ENCODE peak calls at places on chromosomes 13 and 19, in nine cellular contexts. J is A549, T is esophagus squamous epithelium, I is ovary, Z is spleen, M is adrenal gland, W is Peyer's patch, N is heart left ventricle, C is testis. F is an unnamed sample.

GRCh38 chr13:110128546-110128945 is 178.4 kb downstream of the COL4A1 start:
- DNase-seq in J (no peak), T (no peak), I (no peak), Z (no peak), M (no peak), W (no peak), N (no peak), C (no peak), F (no peak)

GRCh38 chr19:17829855-17830566 is 8.7 kb upstream of the INSL3 start:
- DNase-seq in J (peak; percentile 82), T (no peak), I (peak; percentile 90), Z (no peak), M (no peak), W (no peak), N (no peak), C (peak; percentile 61), F (no peak)

GRCh38 chr19:11504502-11505031 is 1.1 kb downstream of the ZNF653 start:
- DNase-seq in J (no peak), T (no peak), I (no peak), Z (no peak), M (no peak), W (no peak), N (no peak), C (no peak), F (no peak)

GRCh38 chr13:60164490-60164889 is 762 bp upstream of the DIAPH3 start:
- DNase-seq in J (no peak), T (no peak), I (no peak), Z (no peak), M (no peak), W (no peak), N (no peak), C (no peak), F (no peak)

GRCh38 chr19:18490719-18491118 is 31.2 kb downstream of the ELL start:
- DNase-seq in J (no peak), T (no peak), I (no peak), Z (no peak), M (no peak), W (no peak), N (no peak), C (no peak), F (no peak)

GRCh38 chr19:18424890-18425514 is 5.8 kb downstream of the SSBP4 start:
- DNase-seq in J (no peak), T (no peak), I (peak; percentile 39), Z (no peak), M (no peak), W (no peak), N (no peak), C (no peak), F (no peak)

GRCh38 chr19:6221220-6221877 is 58.4 kb downstream of the MLLT1 start:
- DNase-seq in J (no peak), T (no peak), I (peak; percentile 57), Z (peak; percentile 71), M (no peak), W (no peak), N (peak; percentile 6), C (no peak), F (no peak)

GRCh38 chr13:49218493-49219051 is 1.6 kb upstream of the MLNR start:
- DNase-seq in J (no peak), T (no peak), I (no peak), Z (no peak), M (no peak), W (no peak), N (no peak), C (no peak), F (no peak)

GRCh38 chr19:24029941-24030636 is 56.9 kb upstream of the ZNF254 start:
- DNase-seq in J (no peak), T (no peak), I (no peak), Z (peak; percentile 56), M (no peak), W (no peak), N (no peak), C (no peak), F (no peak)

GRCh38 chr13:41040584-41041334 is 20.6 kb upstream of the WBP4 start:
- DNase-seq in J (no peak), T (no peak), I (no peak), Z (no peak), M (no peak), W (no peak), N (no peak), C (no peak), F (no peak)

GRCh38 chr13:80342541-80343371 is 1.8 kb upstream of the SPRY2 start:
- DNase-seq in J (peak; percentile 72), T (no peak), I (peak; percentile 79), Z (peak; percentile 97), M (peak; percentile 90), W (peak; percentile 52), N (peak; percentile 85), C (peak; percentile 87), F (peak; percentile 85)

GRCh38 chr13:39602277-39602613 is 748 bp downstream of the LHFPL6 start:
- DNase-seq in J (no peak), T (no peak), I (no peak), Z (no peak), M (no peak), W (no peak), N (no peak), C (no peak), F (no peak)

GRCh38 chr13:79913141-79913827 is 427.6 kb downstream of the SPRY2 start:
- DNase-seq in J (no peak), T (no peak), I (no peak), Z (no peak), M (no peak), W (no peak), N (no peak), C (no peak), F (no peak)

GRCh38 chr13:99124695-99125334 is 75.8 kb upstream of the UBAC2 start:
- DNase-seq in J (peak; percentile 40), T (no peak), I (no peak), Z (no peak), M (no peak), W (no peak), N (no peak), C (no peak), F (no peak)

GRCh38 chr19:28727133-28727834 is 485.7 kb downstream of the UQCRFS1 start:
- DNase-seq in J (no peak), T (no peak), I (no peak), Z (peak; percentile 53), M (no peak), W (no peak), N (no peak), C (peak; percentile 70), F (no peak)

GRCh38 chr19:28727835-28728159 is 485.2 kb downstream of the UQCRFS1 start:
- DNase-seq in J (no peak), T (no peak), I (no peak), Z (no peak), M (no peak), W (no peak), N (no peak), C (no peak), F (no peak)

GRCh38 chr19:28731113-28731512 is 481.8 kb downstream of the UQCRFS1 start:
- DNase-seq in J (no peak), T (no peak), I (no peak), Z (no peak), M (no peak), W (no peak), N (no peak), C (no peak), F (no peak)

GRCh38 chr19:28731577-28731976 is 481.4 kb downstream of the UQCRFS1 start:
- DNase-seq in J (no peak), T (no peak), I (no peak), Z (no peak), M (no peak), W (no peak), N (no peak), C (no peak), F (no peak)

GRCh38 chr19:28726533-28726932 is 486.4 kb downstream of the UQCRFS1 start:
- DNase-seq in J (no peak), T (no peak), I (no peak), Z (no peak), M (no peak), W (no peak), N (no peak), C (no peak), F (no peak)
- H3K4me3 ChIP-seq in J (no peak overlapping the region), T (no peak overlapping the region), I (no peak overlapping the region), Z (no peak overlapping the region), M (no peak overlapping the region), W (no peak overlapping the region), N (no peak overlapping the region), C (peak overlapping the region; percentile 50), F (no peak overlapping the region)

DNA sequence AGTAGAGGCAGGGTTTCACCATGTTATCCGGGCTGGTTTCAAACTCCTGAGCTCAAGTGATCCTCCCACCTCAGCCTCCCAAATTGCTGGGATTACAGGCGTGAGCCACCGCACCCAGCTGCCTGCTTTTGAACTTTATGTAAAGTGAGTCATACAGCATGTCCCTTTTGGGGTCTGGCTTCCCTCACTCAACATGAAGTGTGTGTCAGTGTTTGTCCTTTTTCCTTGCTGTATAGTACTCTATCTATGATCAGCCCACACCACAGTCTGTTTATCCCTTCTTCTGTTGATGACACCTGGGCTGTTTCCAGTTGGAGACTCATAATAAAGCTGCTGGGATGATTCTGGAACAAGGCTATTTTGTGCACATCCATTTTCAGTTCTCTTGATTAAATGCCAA is 2.1 kb downstream of the SPIB start:
- DNase-seq in J (no peak), T (no peak), I (no peak), Z (no peak), M (no peak), W (no peak), N (no peak), C (no peak), F (no peak)
- H3K27ac ChIP-seq in J (no peak overlapping the region), T (no peak overlapping the region), I (no peak overlapping the region), Z (no peak overlapping the region), M (no peak overlapping the region), W (no peak overlapping the region), N (no peak overlapping the region), C (no peak overlapping the region), F (no peak overlapping the region)

GRCh38 chr19:9538183-9539058 is at the start of gene ZNF426:
- DNase-seq in J (peak; percentile 82), T (peak; percentile 42), I (peak; percentile 90), Z (peak; percentile 95), M (peak; percentile 95), W (peak; percentile 76), N (peak; percentile 89), C (peak; percentile 93), F (peak; percentile 83)
- TF ChIP-seq POLR2A in J (no peak), T (peak; percentile 34), I (no peak), Z (no peak), M (peak; percentile 40), W (no peak), N (peak; percentile 39), C (no peak), F (peak; percentile 17)

DNA sequence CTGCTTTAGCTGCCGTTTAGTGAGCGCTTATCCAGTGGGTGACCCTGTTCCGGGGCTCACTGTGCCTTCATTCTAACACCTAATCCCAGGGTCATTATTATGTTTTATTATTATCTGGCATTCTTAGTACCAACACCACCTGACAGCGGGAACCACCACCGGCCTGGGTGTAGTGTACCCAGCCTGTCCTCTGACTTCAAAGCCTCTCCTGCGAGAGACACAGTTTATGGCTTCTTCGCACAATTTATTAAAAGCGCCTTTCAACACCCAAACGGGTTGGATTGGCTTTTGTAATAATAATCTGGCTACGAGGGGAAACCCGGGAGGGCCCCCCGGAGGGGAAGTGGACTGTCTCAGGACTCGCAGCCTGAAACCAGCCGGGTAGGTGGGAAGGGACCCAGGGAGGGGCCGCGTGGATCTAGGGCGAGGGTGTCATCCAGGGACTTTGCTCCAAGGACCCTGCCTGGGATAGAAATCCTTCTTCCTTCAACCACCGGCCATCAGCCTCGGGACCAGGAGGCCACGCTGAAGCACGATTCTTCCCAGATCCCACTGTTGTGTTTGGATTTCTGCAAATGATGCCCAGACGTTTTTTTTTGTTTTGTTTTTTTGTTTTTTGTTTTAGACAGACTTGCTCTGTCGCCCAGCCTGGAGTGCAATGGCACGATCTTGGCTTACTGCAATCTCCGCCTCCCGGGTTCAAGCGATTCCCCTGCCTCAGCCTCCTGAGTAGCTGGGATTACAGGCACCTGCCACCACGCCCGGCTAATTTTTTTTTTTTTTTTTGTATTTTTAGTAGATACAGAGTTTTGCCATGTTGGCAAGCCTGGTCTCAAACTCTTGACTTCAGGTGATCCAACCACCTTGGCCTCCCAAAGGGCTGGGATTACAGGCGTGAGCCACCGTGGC is 1.6 kb upstream of the ZBTB7A start:
- DNase-seq in J (no peak), T (no peak), I (no peak), Z (peak; percentile 86), M (no peak), W (no peak), N (no peak), C (no peak), F (peak; percentile 29)
- H3K4me3 ChIP-seq in J (peak overlapping the region; percentile 95), T (peak overlapping the region; percentile 98), I (peak overlapping the region; percentile 91), Z (peak overlapping the region; percentile 68), M (peak overlapping the region; percentile 58), W (peak overlapping the region; percentile 100), N (peak overlapping the region; percentile 98), C (peak overlapping the region; percentile 96), F (peak overlapping the region; percentile 96)

F was measured in uterus.